ENCODE peak calls at places on chromosomes 3 and 15, in six cellular contexts. One of them, this sample, is unnamed.

GRCh38 chr15:67383903-67384302 is 129.3 kb downstream of the IQCH start:
- DNase-seq in B cell: no peak
- DNase-seq in mucosa of descending colon: no peak
- DNase-seq in right atrium auricular region: no peak
- DNase-seq in AG09319: no peak
- DNase-seq in fibroblast of lung: peak
- DNase-seq in this sample: no peak

GRCh38 chr15:40275491-40275890 is 7.4 kb downstream of the ANKRD63 start:
- DNase-seq in B cell: no peak
- DNase-seq in mucosa of descending colon: no peak
- DNase-seq in right atrium auricular region: no peak
- DNase-seq in AG09319: no peak
- DNase-seq in fibroblast of lung: no peak
- DNase-seq in this sample: no peak

GRCh38 chr3:175956964-175957363 is 1097.8 kb downstream of the NAALADL2 start:
- DNase-seq in B cell: no peak
- DNase-seq in mucosa of descending colon: no peak
- DNase-seq in fibroblast of lung: no peak
- DNase-seq in right atrium auricular region: no peak
- DNase-seq in AG09319: no peak
- DNase-seq in this sample: no peak

GRCh38 chr3:183477801-183478456 is 49.5 kb upstream of the MCF2L2 start:
- DNase-seq in AG09319: no peak
- DNase-seq in fibroblast of lung: no peak
- DNase-seq in right atrium auricular region: peak
- DNase-seq in mucosa of descending colon: no peak
- DNase-seq in B cell: no peak
- DNase-seq in this sample: no peak

GRCh38 chr15:72982750-72983149 is 69.5 kb upstream of the NEO1 start:
- DNase-seq in B cell: no peak
- DNase-seq in AG09319: no peak
- DNase-seq in mucosa of descending colon: no peak
- DNase-seq in right atrium auricular region: no peak
- DNase-seq in fibroblast of lung: no peak
- DNase-seq in this sample: no peak

GRCh38 chr3:100100454-100100853 is 13.8 kb downstream of the FILIP1L start:
- DNase-seq in right atrium auricular region: no peak
- DNase-seq in AG09319: no peak
- DNase-seq in fibroblast of lung: no peak
- DNase-seq in B cell: no peak
- DNase-seq in mucosa of descending colon: no peak
- DNase-seq in this sample: no peak

GRCh38 chr3:10255835-10256234 is 7.6 kb downstream of the TATDN2 start:
- DNase-seq in mucosa of descending colon: no peak
- DNase-seq in AG09319: no peak
- DNase-seq in right atrium auricular region: no peak
- DNase-seq in B cell: no peak
- DNase-seq in fibroblast of lung: no peak
- DNase-seq in this sample: no peak

GRCh38 chr15:72248514-72248913 is 17.5 kb upstream of the PKM start:
- DNase-seq in right atrium auricular region: no peak
- DNase-seq in B cell: no peak
- DNase-seq in fibroblast of lung: no peak
- DNase-seq in mucosa of descending colon: no peak
- DNase-seq in AG09319: no peak
- DNase-seq in this sample: no peak

GRCh38 chr15:41546846-41547786 is 3.1 kb upstream of the RPAP1 start:
- DNase-seq in mucosa of descending colon: no peak
- DNase-seq in right atrium auricular region: no peak
- DNase-seq in fibroblast of lung: peak
- DNase-seq in B cell: no peak
- DNase-seq in AG09319: no peak
- DNase-seq in this sample: no peak

GRCh38 chr15:93997071-93997658 is 234.2 kb upstream of the MCTP2 start:
- DNase-seq in B cell: no peak
- DNase-seq in fibroblast of lung: peak
- DNase-seq in mucosa of descending colon: no peak
- DNase-seq in AG09319: no peak
- DNase-seq in right atrium auricular region: no peak
- DNase-seq in this sample: no peak

GRCh38 chr3:19808834-19809233 is 125.2 kb downstream of the EFHB start:
- DNase-seq in AG09319: no peak
- DNase-seq in fibroblast of lung: no peak
- DNase-seq in mucosa of descending colon: no peak
- DNase-seq in B cell: no peak
- DNase-seq in right atrium auricular region: no peak
- DNase-seq in this sample: no peak

GRCh38 chr3:103127737-103128136 is 692.9 kb downstream of the ZPLD1 start:
- DNase-seq in fibroblast of lung: peak
- DNase-seq in AG09319: no peak
- DNase-seq in right atrium auricular region: no peak
- DNase-seq in B cell: no peak
- DNase-seq in mucosa of descending colon: no peak
- DNase-seq in this sample: no peak

GRCh38 chr3:147838650-147839049 is 429.5 kb downstream of the ZIC1 start:
- DNase-seq in B cell: no peak
- DNase-seq in AG09319: no peak
- DNase-seq in fibroblast of lung: peak
- DNase-seq in mucosa of descending colon: no peak
- DNase-seq in right atrium auricular region: no peak
- DNase-seq in this sample: no peak

GRCh38 chr15:90910441-90911301 is 7.6 kb downstream of the MAN2A2 start:
- DNase-seq in AG09319: no peak
- DNase-seq in B cell: no peak
- DNase-seq in mucosa of descending colon: peak
- DNase-seq in fibroblast of lung: no peak
- DNase-seq in right atrium auricular region: no peak
- DNase-seq in this sample: no peak

GRCh38 chr3:73766599-73767378 is 142.0 kb upstream of the PDZRN3 start:
- DNase-seq in B cell: no peak
- DNase-seq in AG09319: peak
- DNase-seq in mucosa of descending colon: no peak
- DNase-seq in right atrium auricular region: no peak
- DNase-seq in fibroblast of lung: peak
- DNase-seq in this sample: no peak

GRCh38 chr15:74318376-74319137 is 48.9 kb downstream of the CYP11A1 start:
- DNase-seq in mucosa of descending colon: no peak
- DNase-seq in AG09319: no peak
- DNase-seq in fibroblast of lung: no peak
- DNase-seq in B cell: no peak
- DNase-seq in right atrium auricular region: peak
- DNase-seq in this sample: peak

GRCh38 chr15:74316116-74316515 is 51.3 kb downstream of the CYP11A1 start:
- DNase-seq in B cell: no peak
- DNase-seq in mucosa of descending colon: no peak
- DNase-seq in AG09319: no peak
- DNase-seq in right atrium auricular region: no peak
- DNase-seq in fibroblast of lung: no peak
- DNase-seq in this sample: no peak

GRCh38 chr15:74319596-74320357 is 47.7 kb downstream of the CYP11A1 start:
- DNase-seq in fibroblast of lung: no peak
- DNase-seq in AG09319: no peak
- DNase-seq in B cell: no peak
- DNase-seq in right atrium auricular region: no peak
- DNase-seq in mucosa of descending colon: no peak
- DNase-seq in this sample: peak

GRCh38 chr15:74319138-74319460 is 48.3 kb downstream of the CYP11A1 start:
- DNase-seq in mucosa of descending colon: no peak
- DNase-seq in fibroblast of lung: no peak
- DNase-seq in B cell: no peak
- DNase-seq in right atrium auricular region: no peak
- DNase-seq in AG09319: no peak
- DNase-seq in this sample: no peak

DNA sequence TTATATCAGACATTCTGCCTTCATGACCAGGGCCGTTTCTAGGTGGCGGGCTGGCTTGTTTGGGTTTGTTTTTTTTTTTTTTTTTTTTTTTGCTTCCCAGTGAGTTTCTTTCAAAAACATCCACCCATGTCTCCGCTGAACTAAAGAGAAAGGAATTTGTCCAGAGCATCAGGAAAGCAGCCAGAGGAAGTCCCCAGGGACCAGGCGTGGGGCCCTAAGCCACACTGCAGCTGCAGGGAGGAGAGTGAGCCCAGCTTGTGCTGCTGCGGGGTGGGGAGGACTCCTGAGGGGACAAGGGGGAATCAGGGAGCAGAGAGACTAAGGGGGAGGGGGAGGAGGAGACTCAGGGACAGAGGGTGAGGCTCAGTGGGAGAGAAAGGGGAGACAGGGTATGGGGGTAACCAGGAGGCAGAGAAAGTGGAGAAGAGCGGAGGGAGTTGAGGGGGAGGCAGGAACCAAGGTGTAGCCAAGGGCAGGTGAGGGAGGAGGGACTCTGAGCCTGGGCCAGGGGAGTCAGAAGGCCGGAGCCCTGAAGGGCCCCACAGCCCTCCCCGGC is 49.5 kb downstream of the CYP11A1 start:
- DNase-seq in B cell: no peak
- DNase-seq in fibroblast of lung: peak
- DNase-seq in right atrium auricular region: peak
- DNase-seq in AG09319: peak
- DNase-seq in mucosa of descending colon: peak
- DNase-seq in this sample: no peak
- TF ChIP-seq CTCF in B cell: no peak
- TF ChIP-seq CTCF in fibroblast of lung: no peak
- TF ChIP-seq CTCF in right atrium auricular region: no peak
- TF ChIP-seq CTCF in AG09319: no peak
- TF ChIP-seq CTCF in mucosa of descending colon: no peak
- TF ChIP-seq CTCF in this sample: no peak

DNA sequence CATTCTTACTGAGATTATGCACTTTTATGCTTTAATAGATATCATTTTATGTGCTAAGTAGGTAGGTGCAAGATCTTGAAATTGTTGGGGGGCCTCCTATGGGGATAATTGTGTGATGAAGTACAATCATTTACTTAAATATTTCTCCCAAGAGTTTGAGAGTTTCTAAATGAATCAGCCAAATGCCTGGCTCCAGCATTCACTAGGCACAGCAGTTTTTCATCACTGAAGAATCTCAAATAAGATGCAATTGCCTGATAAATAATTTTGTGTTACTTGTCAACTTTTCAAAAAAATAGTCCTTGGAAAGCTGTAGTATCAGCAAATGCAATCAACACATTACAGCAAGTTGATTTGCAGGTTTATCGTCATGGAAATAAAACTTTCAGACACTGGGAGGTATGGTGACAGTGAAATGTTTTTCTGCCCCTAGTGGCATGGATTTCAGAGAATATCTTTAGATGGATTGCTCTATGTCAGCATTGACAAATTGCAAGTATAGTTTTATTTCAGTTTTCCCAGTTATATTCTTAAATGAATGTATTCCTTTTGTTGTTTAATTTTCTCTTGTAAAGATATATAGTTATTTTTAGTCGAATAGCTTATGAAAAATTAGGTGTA is 167.1 kb downstream of the NEK11 start:
- DNase-seq in right atrium auricular region: no peak
- DNase-seq in mucosa of descending colon: no peak
- DNase-seq in B cell: no peak
- DNase-seq in fibroblast of lung: no peak
- DNase-seq in AG09319: no peak
- DNase-seq in this sample: no peak
- TF ChIP-seq CTCF in right atrium auricular region: no peak
- TF ChIP-seq CTCF in mucosa of descending colon: no peak
- TF ChIP-seq CTCF in B cell: no peak
- TF ChIP-seq CTCF in fibroblast of lung: no peak
- TF ChIP-seq CTCF in AG09319: no peak
- TF ChIP-seq CTCF in this sample: no peak

GRCh38 chr3:39724233-39724846 is 85.1 kb upstream of the MYRIP start:
- DNase-seq in right atrium auricular region: no peak
- DNase-seq in AG09319: no peak
- DNase-seq in mucosa of descending colon: no peak
- DNase-seq in fibroblast of lung: no peak
- DNase-seq in B cell: no peak
- DNase-seq in this sample: no peak

GRCh38 chr3:39716849-39717248 is 92.6 kb upstream of the MYRIP start:
- DNase-seq in AG09319: no peak
- DNase-seq in mucosa of descending colon: no peak
- DNase-seq in fibroblast of lung: no peak
- DNase-seq in right atrium auricular region: no peak
- DNase-seq in B cell: no peak
- DNase-seq in this sample: no peak

GRCh38 chr3:39721076-39721475 is 88.3 kb upstream of the MYRIP start:
- DNase-seq in B cell: no peak
- DNase-seq in fibroblast of lung: no peak
- DNase-seq in mucosa of descending colon: no peak
- DNase-seq in right atrium auricular region: no peak
- DNase-seq in AG09319: no peak
- DNase-seq in this sample: no peak

DNA sequence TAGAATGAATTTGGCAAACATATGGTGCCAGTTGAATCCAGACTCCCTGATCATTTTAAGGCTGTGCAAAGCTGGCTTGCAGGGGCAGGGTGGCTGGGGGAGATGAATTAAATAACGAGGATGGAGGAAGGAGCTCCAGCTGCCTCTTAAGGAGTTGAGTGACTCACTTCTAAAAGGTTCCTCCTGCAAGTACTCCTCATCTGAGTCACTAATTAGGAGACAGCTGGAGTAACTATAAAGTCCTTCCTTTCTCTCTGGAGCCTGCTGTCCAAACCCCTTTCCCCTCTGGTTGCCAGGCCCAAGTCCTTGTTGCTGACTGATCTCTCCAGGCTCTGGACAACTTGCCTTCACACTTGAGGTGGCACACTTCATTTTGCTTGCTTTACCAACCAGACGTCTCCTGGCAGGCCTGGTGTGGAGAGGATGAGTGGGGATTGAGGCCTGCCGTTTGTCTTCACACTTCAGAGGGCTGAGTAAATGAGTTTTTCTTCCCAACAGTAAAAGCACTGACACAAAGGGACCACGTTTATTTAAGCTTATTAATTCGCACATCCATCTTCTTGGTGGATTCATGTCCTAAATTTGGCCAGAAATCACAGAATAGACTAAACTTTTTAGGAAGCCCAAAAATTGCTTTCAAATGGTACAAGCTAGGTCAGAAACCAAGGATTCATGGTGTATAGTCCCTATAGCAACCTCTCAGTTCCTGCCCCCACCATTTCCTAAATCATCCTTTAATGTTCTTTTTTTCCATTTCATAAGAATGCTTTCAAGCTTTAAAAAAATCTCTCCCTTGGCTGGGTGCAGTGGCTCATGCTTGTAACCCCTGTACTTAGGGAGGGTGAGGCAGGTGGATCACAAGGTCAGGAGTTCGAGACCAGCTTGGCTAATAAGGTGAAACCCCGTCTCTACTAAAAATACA is 90.5 kb upstream of the MYRIP start:
- DNase-seq in fibroblast of lung: no peak
- DNase-seq in right atrium auricular region: no peak
- DNase-seq in AG09319: peak
- DNase-seq in B cell: no peak
- DNase-seq in mucosa of descending colon: no peak
- DNase-seq in this sample: no peak
- TF ChIP-seq CTCF in fibroblast of lung: no peak
- TF ChIP-seq CTCF in right atrium auricular region: no peak
- TF ChIP-seq CTCF in AG09319: no peak
- TF ChIP-seq CTCF in B cell: no peak
- TF ChIP-seq CTCF in mucosa of descending colon: no peak
- TF ChIP-seq CTCF in this sample: no peak

DNA sequence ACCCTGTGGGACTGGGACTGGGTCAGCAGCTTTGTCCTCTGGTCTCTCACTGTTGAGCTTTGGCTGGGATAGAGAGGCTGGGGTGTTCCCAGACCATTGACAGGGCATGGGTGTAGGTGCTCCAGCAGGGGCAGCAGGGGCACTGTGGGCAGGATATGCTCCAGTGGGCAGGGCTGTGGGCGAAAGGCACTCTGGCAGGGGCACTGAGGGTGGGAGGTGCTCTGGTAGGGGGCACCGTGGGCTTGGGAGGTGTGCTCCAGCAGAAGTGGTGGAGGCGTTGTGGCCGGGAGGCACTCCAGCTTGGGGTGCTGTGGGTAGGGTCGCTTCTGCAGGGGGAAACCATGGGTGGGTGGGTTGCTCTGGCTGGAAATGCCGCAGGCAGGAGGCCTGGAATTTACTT is 62.1 kb downstream of the LRRC49 start:
- DNase-seq in fibroblast of lung: no peak
- DNase-seq in AG09319: no peak
- DNase-seq in B cell: no peak
- DNase-seq in right atrium auricular region: no peak
- DNase-seq in mucosa of descending colon: peak
- DNase-seq in this sample: no peak
- TF ChIP-seq CTCF in fibroblast of lung: no peak
- TF ChIP-seq CTCF in AG09319: no peak
- TF ChIP-seq CTCF in B cell: no peak
- TF ChIP-seq CTCF in right atrium auricular region: no peak
- TF ChIP-seq CTCF in mucosa of descending colon: no peak
- TF ChIP-seq CTCF in this sample: no peak

This sample was measured in activated CD8-positive, alpha-beta T cell treated with anti-CD3 and anti-CD28 coated beads for 36 hours.